ENCODE peak calls at places on chromosomes 16 and 17, in four cellular contexts. Q is GM12878, U is K562, L is HepG2. A is an unnamed sample.

GRCh38 chr17:79424471-79425185 is 186.2 kb downstream of the RBFOX3 start:
- DNase-seq in Q (no peak), U (no peak), L (no peak), A (no peak)

GRCh38 chr16:57372372-57373116 is at the start of gene CX3CL1:
- DNase-seq in Q (no peak), U (no peak), L (peak; percentile 99), A (no peak)

GRCh38 chr17:73526851-73527250 is 117.4 kb downstream of the SDK2 start:
- DNase-seq in L (no peak), U (no peak), Q (no peak), A (no peak)

GRCh38 chr16:49934557-49935260 is 78.8 kb upstream of the ZNF423 start:
- DNase-seq in L (peak; percentile 39), Q (no peak), U (no peak), A (no peak)

GRCh38 chr17:1736348-1737281 is 6.1 kb upstream of the SERPINF2 start:
- DNase-seq in L (peak; percentile 98), Q (no peak), U (peak; percentile 89), A (no peak)

GRCh38 chr17:4968916-4969550 is 1.4 kb upstream of the SPAG7 start:
- DNase-seq in Q (no peak), L (no peak), U (peak; percentile 45), A (no peak)

GRCh38 chr17:60305141-60305540 is 86.8 kb downstream of the USP32 start:
- DNase-seq in Q (peak; percentile 59), U (peak; percentile 44), L (peak; percentile 39), A (no peak)

GRCh38 chr17:35804658-35805192 is 4.6 kb upstream of the TAF15 start:
- DNase-seq in U (peak; percentile 88), L (peak; percentile 88), Q (peak; percentile 48), A (peak; percentile 65)

GRCh38 chr16:47043970-47044684 is 70.7 kb upstream of the DNAJA2 start:
- DNase-seq in Q (no peak), U (no peak), L (no peak), A (no peak)

GRCh38 chr16:48378836-48379235 is 6.4 kb downstream of the SIAH1 start:
- DNase-seq in L (no peak), U (peak; percentile 25), Q (no peak), A (no peak)

GRCh38 chr17:62902573-62903229 is 63.3 kb upstream of the TANC2 start:
- DNase-seq in Q (no peak), L (no peak), U (no peak), A (no peak)

GRCh38 chr17:17754719-17755686 is 73.7 kb downstream of the RAI1 start:
- DNase-seq in Q (no peak), L (no peak), U (no peak), A (no peak)

GRCh38 chr17:79559111-79559887 is 51.6 kb downstream of the RBFOX3 start:
- DNase-seq in Q (no peak), L (no peak), U (no peak), A (no peak)

GRCh38 chr17:1557355-1558095 is 5.1 kb downstream of the PITPNA start:
- DNase-seq in L (no peak), Q (no peak), U (no peak), A (no peak)

GRCh38 chr16:75343311-75343710 is 90.0 kb downstream of the CFDP1 start:
- DNase-seq in U (no peak), L (no peak), Q (no peak), A (no peak)

GRCh38 chr16:57732011-57732410 is 3.6 kb upstream of the KATNB1 start:
- DNase-seq in U (no peak), L (no peak), Q (no peak), A (no peak)

GRCh38 chr17:68777243-68777855 is 176.2 kb upstream of the FAM20A start:
- DNase-seq in Q (no peak), L (peak; percentile 88), U (peak; percentile 64), A (peak; percentile 58)

GRCh38 chr17:5364156-5364555 is 55.3 kb downstream of the NUP88 start:
- DNase-seq in Q (no peak), L (no peak), U (no peak), A (no peak)

GRCh38 chr16:1964046-1964505 is 550 bp downstream of the RPS2 start:
- DNase-seq in L (no peak), Q (no peak), U (peak; percentile 59), A (no peak)

GRCh38 chr17:42519546-42520444 is 16.2 kb upstream of the NAGLU start:
- DNase-seq in Q (no peak), L (peak; percentile 90), U (peak; percentile 65), A (no peak)

GRCh38 chr16:78676351-78676750 is 576.9 kb downstream of the WWOX start:
- DNase-seq in Q (no peak), U (no peak), L (no peak), A (no peak)

GRCh38 chr16:78677332-78677731 is 577.9 kb downstream of the WWOX start:
- DNase-seq in Q (no peak), U (no peak), L (no peak), A (no peak)

GRCh38 chr16:78673884-78674283 is 574.4 kb downstream of the WWOX start:
- DNase-seq in L (no peak), U (no peak), Q (no peak), A (no peak)

GRCh38 chr16:78673157-78673556 is 573.7 kb downstream of the WWOX start:
- DNase-seq in Q (no peak), L (no peak), U (no peak), A (no peak)

DNA sequence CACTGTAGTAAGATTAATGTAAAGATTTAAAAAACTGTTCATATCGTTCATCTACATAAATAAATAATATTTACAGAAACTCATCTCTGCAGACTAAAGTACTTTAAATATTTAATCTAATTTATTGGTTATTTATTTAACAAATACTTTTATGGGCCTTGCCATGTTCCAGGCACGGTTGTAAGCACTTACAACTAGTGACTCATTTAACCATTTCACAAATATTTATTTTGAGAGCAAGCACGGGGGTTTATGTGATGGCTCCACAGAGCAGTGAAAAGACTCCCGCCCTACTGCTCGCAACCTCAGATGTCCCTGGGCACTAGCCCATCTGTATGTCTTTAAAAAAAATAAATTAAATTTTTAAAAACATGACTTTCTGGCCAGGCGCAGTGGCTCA is 575.9 kb downstream of the WWOX start:
- DNase-seq in U (no peak), L (peak; percentile 7), Q (no peak), A (peak; percentile 20)
- TF ChIP-seq SP1 in U (no peak), L (no peak), Q (no peak), A (no peak)

GRCh38 chr16:17026600-17027242 is 444.0 kb downstream of the XYLT1 start:
- DNase-seq in Q (peak; percentile 92), L (no peak), U (no peak), A (no peak)
- TF ChIP-seq FOXM1 in Q (peak; percentile 95), L (no peak), U (no peak), A (no peak)

GRCh38 chr16:87200637-87201036 is 116.6 kb downstream of the C16orf95 start:
- DNase-seq in Q (no peak), U (no peak), L (no peak), A (no peak)

GRCh38 chr16:87201777-87202176 is 115.4 kb downstream of the C16orf95 start:
- DNase-seq in L (no peak), Q (no peak), U (no peak), A (no peak)

GRCh38 chr16:87201052-87201451 is 116.1 kb downstream of the C16orf95 start:
- DNase-seq in U (no peak), L (no peak), Q (no peak), A (no peak)

GRCh38 chr16:87202346-87202745 is 114.8 kb downstream of the C16orf95 start:
- DNase-seq in L (no peak), Q (no peak), U (no peak), A (no peak)

DNA sequence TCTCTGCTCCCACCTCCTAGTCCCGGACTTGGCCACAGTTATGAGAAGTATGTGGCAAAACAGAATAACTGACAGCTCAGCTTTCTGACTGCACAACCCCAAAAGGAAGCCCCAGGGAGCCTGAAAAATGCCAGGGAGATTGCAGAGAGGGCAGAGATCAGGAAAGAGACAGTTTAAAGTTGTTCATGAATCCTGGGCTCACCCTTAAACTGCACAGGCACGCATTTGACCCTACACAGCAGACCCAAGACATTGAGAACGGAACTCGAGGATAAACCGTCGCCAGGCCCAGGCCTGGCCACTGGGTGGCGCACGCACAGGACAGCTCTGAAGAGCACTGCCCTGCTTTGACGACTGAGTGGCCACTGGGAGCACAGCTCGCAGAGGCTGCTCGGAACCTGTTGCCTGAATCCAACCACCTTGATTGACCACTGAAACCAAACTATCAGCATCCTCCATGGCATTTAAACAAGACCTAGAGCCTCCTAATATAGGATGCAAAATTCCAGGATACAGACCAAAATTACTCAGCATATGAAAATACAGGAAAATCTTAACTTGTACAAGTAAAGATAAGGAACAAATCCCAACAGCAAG is 114.0 kb downstream of the C16orf95 start:
- DNase-seq in L (peak; percentile 69), Q (no peak), U (peak; percentile 86), A (peak; percentile 90)
- TF ChIP-seq SP1 in L (no peak), Q (no peak), U (no peak), A (no peak)

GRCh38 chr17:16106161-16106891 is 106.7 kb downstream of the TTC19 start:
- DNase-seq in Q (no peak), U (peak; percentile 15), L (peak; percentile 12), A (no peak)
- TF ChIP-seq FOXM1 in Q (no peak), U (no peak), L (no peak), A (no peak)

DNA sequence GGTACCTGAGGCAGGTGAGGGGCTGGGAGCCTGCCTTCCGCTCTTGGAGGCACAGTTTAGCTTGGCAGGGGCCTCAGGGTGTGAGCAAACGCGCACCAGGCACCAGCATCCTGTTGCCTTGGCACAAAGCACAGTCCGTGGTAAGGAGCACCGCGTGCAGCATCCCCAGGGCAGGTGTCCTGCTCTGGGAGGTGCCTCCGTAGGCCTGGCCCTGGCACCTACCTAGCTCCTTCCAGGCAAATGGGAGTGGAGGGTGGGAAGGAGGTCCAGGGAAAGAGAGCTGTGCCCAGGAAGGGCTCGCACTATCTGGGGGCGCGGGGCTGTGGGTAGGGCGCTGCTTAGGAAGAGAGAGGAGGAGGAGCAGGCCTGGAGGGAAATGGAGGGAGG is 3.1 kb upstream of the GSE1 start:
- DNase-seq in U (no peak), L (no peak), Q (no peak), A (no peak)
- TF ChIP-seq SP1 in U (no peak), L (no peak), Q (no peak), A (no peak)

DNA sequence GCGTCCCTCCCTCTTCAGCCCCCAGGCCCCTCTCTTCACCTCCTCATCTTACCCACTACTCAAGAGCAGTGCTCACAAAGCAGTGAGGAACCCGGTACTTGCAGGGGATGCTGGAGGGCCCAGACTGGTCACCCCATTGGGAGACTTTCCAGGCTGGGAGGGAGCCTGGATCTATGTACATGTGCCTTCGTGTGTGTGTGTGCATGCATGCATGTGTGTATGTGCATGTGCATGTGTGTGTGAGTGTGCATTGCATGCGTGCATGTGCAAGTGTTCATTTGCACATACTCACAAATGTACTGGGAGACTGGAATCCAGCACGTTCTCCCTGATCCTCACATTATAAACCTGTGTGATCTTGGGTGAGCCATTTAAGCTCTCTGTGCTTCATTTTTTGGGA is 696.0 kb upstream of the EEF2KMT start:
- DNase-seq in Q (no peak), L (no peak), U (no peak), A (no peak)
- TF ChIP-seq FOXM1 in Q (no peak), L (no peak), U (no peak), A (no peak)

A was measured in HEK293T.